ENCODE peak calls at places on chromosomes 1 and 21, in four cellular contexts. P is dermis microvascular lymphatic vessel endothelial cell, B is EL, V is LoVo. I is an unnamed sample.
A peak's percentile ranks its signal among the peaks of the same experiment; 100 is the strongest.

GRCh38 chr1:22888320-22889075 is 84.2 kb downstream of the LACTBL1 start:
- DNase-seq in B (peak; percentile 50), P (peak; percentile 67), V (no peak), I (no peak)

GRCh38 chr1:226697151-226697575 is 41.9 kb downstream of the ITPKB start:
- DNase-seq in P (no peak), B (peak; percentile 47), V (no peak), I (no peak)

GRCh38 chr1:113683384-113684152 is 75.7 kb downstream of the PHTF1 start:
- DNase-seq in V (no peak), P (no peak), B (no peak), I (no peak)

GRCh38 chr1:156748670-156749428 is 2.6 kb downstream of the HDGF start:
- DNase-seq in P (no peak), V (peak; percentile 75), B (peak; percentile 72), I (no peak)

GRCh38 chr1:31191281-31191680 is 48.4 kb downstream of the NKAIN1 start:
- DNase-seq in P (no peak), B (no peak), V (no peak), I (no peak)

GRCh38 chr1:70386121-70386520 is 24.9 kb upstream of the CTH start:
- DNase-seq in P (no peak), B (no peak), V (no peak), I (no peak)

GRCh38 chr1:199124351-199124750 is 485.5 kb downstream of the PTPRC start:
- DNase-seq in B (peak; percentile 41), P (no peak), V (no peak), I (no peak)

GRCh38 chr21:35481005-35481404 is 431.9 kb upstream of the RUNX1 start:
- DNase-seq in B (no peak), P (no peak), V (no peak), I (no peak)

GRCh38 chr1:156691665-156692408 is 13.5 kb downstream of the CRABP2 start:
- DNase-seq in V (peak; percentile 23), B (peak; percentile 50), P (no peak), I (no peak)

GRCh38 chr1:214135886-214136285 is 145.1 kb upstream of the SMYD2 start:
- DNase-seq in V (no peak), P (no peak), B (peak; percentile 43), I (no peak)

GRCh38 chr1:11078631-11079030 is 18.8 kb upstream of the SRM start:
- DNase-seq in P (no peak), V (no peak), B (peak; percentile 47), I (no peak)

GRCh38 chr1:112509005-112509659 is 367 bp downstream of the WNT2B start:
- DNase-seq in P (no peak), V (no peak), B (no peak), I (no peak)

GRCh38 chr1:220748091-220748934 is at the start of gene MTARC2:
- DNase-seq in B (peak; percentile 83), V (peak; percentile 84), P (peak; percentile 54), I (no peak)

GRCh38 chr1:234149217-234149616 is 224.0 kb upstream of the COA6 start:
- DNase-seq in P (no peak), V (no peak), B (peak; percentile 79), I (no peak)

GRCh38 chr1:3687509-3687908 is 35.2 kb downstream of the TP73 start:
- DNase-seq in V (no peak), B (no peak), P (no peak), I (no peak)

GRCh38 chr1:214013614-214014377 is 26.0 kb downstream of the PROX1 start:
- DNase-seq in B (no peak), P (no peak), V (no peak), I (no peak)

GRCh38 chr1:191618202-191618601 is 540.1 kb upstream of the RGS18 start:
- DNase-seq in P (no peak), B (no peak), V (no peak), I (no peak)

GRCh38 chr1:25109527-25109926 is 122.8 kb downstream of the SYF2 start:
- DNase-seq in B (no peak), V (no peak), P (no peak), I (no peak)

GRCh38 chr1:83791821-83792437 is 207.0 kb downstream of the TTLL7 start:
- DNase-seq in P (no peak), B (peak; percentile 30), V (no peak), I (no peak)

GRCh38 chr21:36104306-36105300 is 30.3 kb upstream of the CBR3 start:
- DNase-seq in P (no peak), V (no peak), B (peak; percentile 17), I (peak; percentile 26)

GRCh38 chr1:241591317-241591716 is 48.9 kb downstream of the CHML start:
- DNase-seq in P (no peak), V (peak; percentile 72), B (peak; percentile 92), I (no peak)

GRCh38 chr1:3084726-3085125 is 15.7 kb downstream of the PRDM16 start:
- DNase-seq in V (no peak), P (no peak), B (no peak), I (no peak)

GRCh38 chr21:41121785-41122415 is 46.1 kb upstream of the BACE2 start:
- DNase-seq in B (peak; percentile 76), P (peak; percentile 78), V (peak; percentile 64), I (no peak)

GRCh38 chr1:156973464-156973863 is 53.0 kb downstream of the LRRC71 start:
- DNase-seq in B (no peak), P (no peak), V (no peak), I (no peak)

GRCh38 chr1:156705321-156705917 is at the start of gene CRABP2:
- DNase-seq in B (no peak), P (no peak), V (no peak), I (no peak)

GRCh38 chr1:60171793-60172192 is 98.2 kb upstream of the C1orf87 start:
- DNase-seq in P (no peak), V (peak; percentile 29), B (peak; percentile 79), I (no peak)

GRCh38 chr1:116722016-116722838 is 32.0 kb upstream of the CD2 start:
- DNase-seq in V (peak; percentile 16), B (no peak), P (no peak), I (no peak)

GRCh38 chr1:23793018-23793781 is 2.3 kb downstream of the LYPLA2 start:
- DNase-seq in B (peak; percentile 25), P (no peak), V (no peak), I (peak; percentile 41)

GRCh38 chr1:149942207-149942606 is 5.5 kb upstream of the MTMR11 start:
- DNase-seq in P (no peak), B (no peak), V (no peak), I (no peak)

GRCh38 chr1:67655581-67655980 is 29.4 kb upstream of the GADD45A start:
- DNase-seq in P (no peak), V (no peak), B (no peak), I (no peak)

GRCh38 chr1:207970329-207971038 is 59.6 kb upstream of the CD34 start:
- DNase-seq in V (no peak), P (no peak), B (no peak), I (no peak)

GRCh38 chr1:245155186-245156040 is 628 bp downstream of the KIF26B start:
- DNase-seq in P (no peak), B (peak; percentile 34), V (peak; percentile 35), I (no peak)

GRCh38 chr1:36321119-36321951 is 2.1 kb downstream of the EVA1B start:
- DNase-seq in V (no peak), P (no peak), B (peak; percentile 92), I (no peak)

GRCh38 chr1:11781298-11781697 is 19.3 kb downstream of the C1orf167 start:
- DNase-seq in V (no peak), B (no peak), P (no peak), I (no peak)

GRCh38 chr1:225617479-225617878 is 35.4 kb downstream of the ENAH start:
- DNase-seq in P (no peak), V (no peak), B (peak; percentile 31), I (no peak)